ENCODE peak calls at places on chromosomes 16 and 17, in eight cellular contexts. T is neural progenitor cell; J is transverse colon; P is vagina; W is upper lobe of right lung; F is adrenal gland; L is OCI-LY7; Y is CD8-positive, alpha-beta memory T cell. N is an unnamed sample. For H3K4me1, the result is how much of the 10 kb centered on the place peaks cover.

GRCh38 chr17:40309031-40309937 is at the start of gene RARA:
- DNase-seq in W (peak), J (peak), L (peak), F (no peak), Y (no peak), P (no peak), T (peak), N (peak)

GRCh38 chr17:59370580-59371299 is 39.3 kb downstream of the YPEL2 start:
- DNase-seq in Y (no peak), J (no peak), P (no peak), W (no peak), F (no peak), T (peak), L (no peak), N (no peak)

GRCh38 chr16:28219283-28219682 is 7.5 kb upstream of the XPO6 start:
- DNase-seq in J (no peak), P (no peak), L (no peak), W (no peak), F (no peak), Y (no peak), T (peak), N (no peak)

GRCh38 chr17:14781123-14781522 is 480.2 kb downstream of the HS3ST3B1 start:
- DNase-seq in F (no peak), Y (no peak), T (no peak), L (no peak), J (no peak), W (no peak), P (no peak), N (no peak)

GRCh38 chr16:26987631-26988030 is 79.1 kb upstream of the C16orf82 start:
- DNase-seq in T (no peak), P (no peak), J (peak), F (no peak), Y (no peak), W (no peak), L (no peak), N (no peak)

GRCh38 chr16:79998143-79998542 is 397.6 kb upstream of the MAF start:
- DNase-seq in Y (no peak), P (no peak), T (no peak), W (no peak), L (no peak), F (no peak), J (no peak), N (no peak)

GRCh38 chr17:58304735-58305486 is 23.7 kb downstream of the TSPOAP1 start:
- DNase-seq in J (no peak), L (no peak), P (peak), T (no peak), F (no peak), Y (no peak), W (peak), N (peak)

GRCh38 chr17:20948984-20949777 is 93.6 kb downstream of the USP22 start:
- DNase-seq in W (no peak), P (no peak), J (no peak), L (no peak), F (no peak), T (no peak), Y (no peak), N (no peak)

GRCh38 chr17:11598274-11599221 is at the start of gene DNAH9:
- DNase-seq in P (peak), W (peak), Y (no peak), F (peak), T (peak), L (no peak), J (peak), N (peak)

GRCh38 chr17:66661411-66661843 is 173.5 kb upstream of the CACNG5 start:
- DNase-seq in L (no peak), T (no peak), J (no peak), F (peak), Y (no peak), P (no peak), W (no peak), N (no peak)

GRCh38 chr17:82380860-82381702 is 9.5 kb downstream of the UTS2R start:
- DNase-seq in W (no peak), T (no peak), P (no peak), F (no peak), J (no peak), L (no peak), Y (no peak), N (no peak)

GRCh38 chr17:378068-378467 is 25.5 kb upstream of the RPH3AL start:
- DNase-seq in P (no peak), Y (no peak), T (peak), J (no peak), W (peak), L (no peak), F (no peak), N (no peak)

GRCh38 chr16:20613471-20613887 is 37.3 kb upstream of the ACSM2B start:
- DNase-seq in F (no peak), W (no peak), P (no peak), Y (no peak), T (no peak), L (no peak), J (no peak), N (no peak)

GRCh38 chr16:58155839-58156238 is 26.7 kb upstream of the CFAP20 start:
- DNase-seq in P (no peak), W (no peak), J (no peak), L (no peak), F (no peak), T (no peak), Y (no peak), N (no peak)

GRCh38 chr17:18043491-18043890 is 4.3 kb downstream of the GID4 start:
- DNase-seq in Y (no peak), F (no peak), L (peak), P (no peak), J (no peak), T (no peak), W (no peak), N (no peak)

GRCh38 chr16:22077700-22078313 is 14.5 kb upstream of the VWA3A start:
- DNase-seq in L (peak), P (no peak), J (peak), Y (peak), F (peak), T (peak), W (no peak), N (peak)

GRCh38 chr16:82011199-82011641 is at the start of gene SDR42E1:
- DNase-seq in P (no peak), L (peak), J (peak), Y (peak), F (no peak), W (peak), T (no peak), N (peak)

GRCh38 chr17:63528183-63528582 is 5.0 kb downstream of the KCNH6 start:
- DNase-seq in W (no peak), T (no peak), P (no peak), Y (no peak), F (no peak), J (no peak), L (no peak), N (no peak)

GRCh38 chr17:79840204-79840988 is 1.2 kb upstream of the CBX4 start:
- DNase-seq in W (peak), J (peak), F (peak), P (no peak), L (no peak), Y (no peak), T (peak), N (peak)
- H3K4me1 ChIP-seq in W (half or more), J (half or more), F (half or more), P (half or more), L (under half), Y (half or more), T (under half), N (half or more)

GRCh38 chr17:50919321-50920040 is 53.3 kb upstream of the TOB1 start:
- DNase-seq in F (peak), Y (peak), T (peak), P (no peak), L (peak), W (peak), J (peak), N (peak)
- H3K4me3 ChIP-seq in F (no peak), Y (peak), T (no peak), P (no peak), L (no peak), W (no peak), J (no peak), N (no peak)

GRCh38 chr16:85185281-85185680 is 73.0 kb upstream of the CIBAR2 start:
- DNase-seq in L (no peak), P (no peak), W (no peak), F (no peak), J (no peak), Y (no peak), T (no peak), N (no peak)

GRCh38 chr16:85182286-85182685 is 70.0 kb upstream of the CIBAR2 start:
- DNase-seq in L (no peak), W (no peak), J (no peak), T (no peak), Y (no peak), P (no peak), F (no peak), N (no peak)

GRCh38 chr16:85182774-85183173 is 70.5 kb upstream of the CIBAR2 start:
- DNase-seq in F (no peak), J (no peak), L (no peak), P (no peak), Y (no peak), T (no peak), W (no peak), N (no peak)

GRCh38 chr16:85184404-85184803 is 72.1 kb upstream of the CIBAR2 start:
- DNase-seq in P (no peak), Y (no peak), F (no peak), W (no peak), L (no peak), T (no peak), J (no peak), N (no peak)

GRCh38 chr16:85183564-85183963 is 71.3 kb upstream of the CIBAR2 start:
- DNase-seq in W (no peak), F (no peak), J (no peak), L (no peak), Y (no peak), P (no peak), T (no peak), N (no peak)
- H3K4me1 ChIP-seq in W (under half), F (under half), J (under half), L (under half), Y (under half), P (under half), T (under half), N (under half)

GRCh38 chr17:77512062-77512946 is 371.5 kb downstream of the SEC14L1 start:
- DNase-seq in T (no peak), L (no peak), Y (no peak), P (no peak), F (no peak), J (no peak), W (peak), N (no peak)
- H3K4me3 ChIP-seq in T (no peak), L (no peak), Y (no peak), P (no peak), F (no peak), J (no peak), W (no peak), N (no peak)

GRCh38 chr17:78357687-78358537 is 2.0 kb downstream of the SOCS3 start:
- DNase-seq in W (no peak), Y (no peak), T (peak), J (no peak), L (no peak), P (no peak), F (no peak), N (peak)
- H3K4me1 ChIP-seq in W (half or more), Y (half or more), T (under half), J (under half), L (under half), P (half or more), F (half or more), N (under half)

DNA sequence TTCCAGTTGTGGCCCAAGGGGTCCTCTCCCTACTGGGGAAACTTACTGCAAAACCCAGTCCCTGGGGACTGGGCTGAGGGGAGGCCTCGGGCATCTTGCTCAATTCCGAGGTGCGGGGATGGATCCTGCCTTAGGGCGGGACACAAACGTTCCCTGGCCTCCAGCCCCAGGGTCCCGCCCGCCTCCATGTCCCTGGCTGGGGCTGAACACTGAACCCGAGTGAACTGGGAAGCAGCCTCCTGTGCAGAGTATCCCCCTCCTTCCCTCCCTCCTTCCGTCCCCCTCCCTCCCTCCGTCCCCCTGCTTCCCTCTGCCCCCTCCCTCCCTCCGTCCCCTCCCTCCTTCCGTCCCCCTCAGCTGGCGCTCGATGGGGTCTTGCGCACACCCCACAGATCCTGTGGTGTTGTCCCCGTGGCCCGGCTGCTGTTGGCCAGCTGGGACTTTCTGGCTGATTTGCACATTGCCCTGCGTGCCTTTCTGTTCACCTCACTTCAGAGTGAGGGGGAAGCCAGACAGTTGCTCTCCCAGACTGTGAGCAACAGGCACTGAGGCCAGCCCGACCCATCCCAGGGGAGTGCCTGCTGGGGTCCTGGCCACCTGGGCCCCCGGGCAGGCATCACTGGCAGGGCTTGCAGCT is 5.5 kb downstream of the TRAF7 start:
- DNase-seq in W (no peak), J (peak), Y (no peak), L (no peak), P (no peak), T (no peak), F (no peak), N (peak)
- H3K4me3 ChIP-seq in W (no peak), J (no peak), Y (no peak), L (no peak), P (peak), T (no peak), F (no peak), N (no peak)

DNA sequence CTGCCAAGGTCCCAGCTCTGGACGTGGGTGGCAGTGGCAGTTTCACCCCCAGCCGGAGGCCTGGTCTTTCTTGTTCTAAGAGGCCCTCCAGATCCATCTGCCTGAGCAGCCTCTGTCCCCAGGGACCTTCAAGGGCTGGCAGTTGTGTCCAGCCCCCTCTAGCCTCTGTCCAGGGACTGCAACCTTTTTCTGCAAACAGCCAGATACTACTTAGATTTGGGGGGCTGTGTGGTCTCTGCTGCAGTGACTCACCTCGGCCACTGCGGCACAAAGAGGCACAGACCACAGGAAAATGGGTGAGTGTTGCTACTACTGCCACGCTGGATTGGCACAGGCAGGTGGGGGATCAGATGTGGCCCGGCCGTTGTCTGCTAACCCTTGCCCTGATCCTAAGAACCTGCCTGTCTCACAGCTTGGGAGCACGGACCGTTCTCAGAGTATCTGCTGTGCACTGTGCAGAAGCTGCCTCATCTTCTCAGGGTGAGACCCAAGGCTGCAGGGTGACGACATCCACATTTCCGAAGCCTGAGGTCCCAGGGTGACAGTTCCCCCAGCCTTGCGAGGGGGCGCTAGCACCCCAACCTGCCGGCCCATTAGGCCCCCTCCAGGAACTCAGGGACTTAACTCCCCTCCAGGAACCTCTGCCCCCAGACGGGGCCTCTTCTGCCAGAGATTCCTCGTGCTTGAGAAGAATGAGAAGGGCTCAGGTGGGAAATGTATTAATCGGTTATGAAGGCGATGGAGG is 27.6 kb downstream of the MXRA7 start:
- DNase-seq in P (no peak), T (peak), W (no peak), F (no peak), J (no peak), L (peak), Y (no peak), N (no peak)
- H3K4me1 ChIP-seq in P (half or more), T (under half), W (under half), F (under half), J (under half), L (under half), Y (under half), N (under half)

GRCh38 chr17:29376667-29377268 is 13.4 kb upstream of the TAOK1 start:
- DNase-seq in T (peak), L (no peak), Y (no peak), J (no peak), F (peak), W (no peak), P (no peak), N (no peak)
- H3K4me3 ChIP-seq in T (peak), L (no peak), Y (no peak), J (no peak), F (no peak), W (no peak), P (no peak), N (no peak)

N was measured in colonic mucosa.